ENCODE peak calls at places on chromosomes 11 and 22, in seven cellular contexts. One of them, this sample, is unnamed.

GRCh38 chr11:117087446-117087845 is 10.8 kb downstream of the SIK3 start:
- DNase-seq in lower leg skin: no peak
- DNase-seq in esophagus squamous epithelium: no peak
- DNase-seq in A549: no peak
- DNase-seq in right lobe of liver: no peak
- DNase-seq in IMR-90: no peak
- DNase-seq in transverse colon: no peak
- DNase-seq in this sample: no peak

GRCh38 chr11:6746626-6747025 is 25.1 kb downstream of the OR2AG2 start:
- DNase-seq in lower leg skin: no peak
- DNase-seq in esophagus squamous epithelium: no peak
- DNase-seq in A549: no peak
- DNase-seq in right lobe of liver: no peak
- DNase-seq in IMR-90: no peak
- DNase-seq in transverse colon: no peak
- DNase-seq in this sample: no peak

GRCh38 chr11:69443138-69443967 is 38.1 kb upstream of the LINC01488 start:
- DNase-seq in lower leg skin: peak; percentile 97
- DNase-seq in esophagus squamous epithelium: peak; percentile 25
- DNase-seq in A549: peak; percentile 88
- DNase-seq in right lobe of liver: peak; percentile 85
- DNase-seq in IMR-90: peak; percentile 94
- DNase-seq in transverse colon: peak; percentile 89
- DNase-seq in this sample: peak; percentile 65

GRCh38 chr22:44369241-44369652 is 56.5 kb upstream of the SHISAL1 start:
- DNase-seq in lower leg skin: no peak
- DNase-seq in esophagus squamous epithelium: no peak
- DNase-seq in A549: no peak
- DNase-seq in right lobe of liver: peak; percentile 44
- DNase-seq in IMR-90: no peak
- DNase-seq in transverse colon: no peak
- DNase-seq in this sample: no peak

GRCh38 chr22:42585096-42585495 is 29.6 kb downstream of the POLDIP3 start:
- DNase-seq in lower leg skin: no peak
- DNase-seq in esophagus squamous epithelium: no peak
- DNase-seq in A549: no peak
- DNase-seq in right lobe of liver: no peak
- DNase-seq in IMR-90: no peak
- DNase-seq in transverse colon: no peak
- DNase-seq in this sample: no peak

GRCh38 chr11:24093410-24093809 is 403.4 kb upstream of the LUZP2 start:
- DNase-seq in lower leg skin: no peak
- DNase-seq in esophagus squamous epithelium: no peak
- DNase-seq in A549: no peak
- DNase-seq in right lobe of liver: no peak
- DNase-seq in IMR-90: no peak
- DNase-seq in transverse colon: no peak
- DNase-seq in this sample: no peak

GRCh38 chr22:21009638-21010425 is 5.1 kb upstream of the P2RX6 start:
- DNase-seq in lower leg skin: no peak
- DNase-seq in esophagus squamous epithelium: no peak
- DNase-seq in A549: no peak
- DNase-seq in right lobe of liver: no peak
- DNase-seq in IMR-90: peak; percentile 52
- DNase-seq in transverse colon: peak; percentile 35
- DNase-seq in this sample: no peak

GRCh38 chr11:25733777-25734176 is 598.2 kb upstream of the ANO3 start:
- DNase-seq in lower leg skin: no peak
- DNase-seq in esophagus squamous epithelium: no peak
- DNase-seq in A549: no peak
- DNase-seq in right lobe of liver: no peak
- DNase-seq in IMR-90: no peak
- DNase-seq in transverse colon: no peak
- DNase-seq in this sample: no peak

GRCh38 chr11:107102692-107103463 is 84.6 kb upstream of the GUCY1A2 start:
- DNase-seq in lower leg skin: peak; percentile 76
- DNase-seq in esophagus squamous epithelium: no peak
- DNase-seq in A549: no peak
- DNase-seq in right lobe of liver: no peak
- DNase-seq in IMR-90: no peak
- DNase-seq in transverse colon: no peak
- DNase-seq in this sample: no peak

GRCh38 chr22:20031732-20032406 is 11.0 kb downstream of the TANGO2 start:
- DNase-seq in lower leg skin: peak; percentile 89
- DNase-seq in esophagus squamous epithelium: no peak
- DNase-seq in A549: no peak
- DNase-seq in right lobe of liver: no peak
- DNase-seq in IMR-90: no peak
- DNase-seq in transverse colon: peak; percentile 61
- DNase-seq in this sample: no peak

GRCh38 chr11:46876471-46876870 is 30.4 kb upstream of the CKAP5 start:
- DNase-seq in lower leg skin: no peak
- DNase-seq in esophagus squamous epithelium: no peak
- DNase-seq in A549: no peak
- DNase-seq in right lobe of liver: no peak
- DNase-seq in IMR-90: no peak
- DNase-seq in transverse colon: no peak
- DNase-seq in this sample: no peak

GRCh38 chr11:6557761-6558674 is 45.4 kb downstream of the RRP8 start:
- DNase-seq in lower leg skin: no peak
- DNase-seq in esophagus squamous epithelium: no peak
- DNase-seq in A549: no peak
- DNase-seq in right lobe of liver: no peak
- DNase-seq in IMR-90: no peak
- DNase-seq in transverse colon: no peak
- DNase-seq in this sample: peak; percentile 1

GRCh38 chr22:37381489-37381888 is 45.8 kb downstream of the ELFN2 start:
- DNase-seq in lower leg skin: no peak
- DNase-seq in esophagus squamous epithelium: no peak
- DNase-seq in A549: no peak
- DNase-seq in right lobe of liver: no peak
- DNase-seq in IMR-90: peak; percentile 61
- DNase-seq in transverse colon: no peak
- DNase-seq in this sample: no peak

GRCh38 chr11:76337469-76337868 is 43.5 kb downstream of the THAP12 start:
- DNase-seq in lower leg skin: no peak
- DNase-seq in esophagus squamous epithelium: no peak
- DNase-seq in A549: no peak
- DNase-seq in right lobe of liver: no peak
- DNase-seq in IMR-90: no peak
- DNase-seq in transverse colon: no peak
- DNase-seq in this sample: no peak

GRCh38 chr11:45028921-45029680 is 78.4 kb upstream of the TP53I11 start:
- DNase-seq in lower leg skin: no peak
- DNase-seq in esophagus squamous epithelium: no peak
- DNase-seq in A549: no peak
- DNase-seq in right lobe of liver: no peak
- DNase-seq in IMR-90: no peak
- DNase-seq in transverse colon: no peak
- DNase-seq in this sample: no peak

GRCh38 chr11:114296190-114296978 is at the start of gene NNMT:
- DNase-seq in lower leg skin: peak; percentile 94
- DNase-seq in esophagus squamous epithelium: no peak
- DNase-seq in A549: no peak
- DNase-seq in right lobe of liver: peak; percentile 87
- DNase-seq in IMR-90: peak; percentile 97
- DNase-seq in transverse colon: peak; percentile 31
- DNase-seq in this sample: peak; percentile 58

GRCh38 chr11:8717876-8718753 is 35.5 kb downstream of the RPL27A start:
- DNase-seq in lower leg skin: no peak
- DNase-seq in esophagus squamous epithelium: no peak
- DNase-seq in A549: no peak
- DNase-seq in right lobe of liver: peak; percentile 77
- DNase-seq in IMR-90: peak; percentile 97
- DNase-seq in transverse colon: peak; percentile 24
- DNase-seq in this sample: no peak

GRCh38 chr11:8352852-8353505 is 89.3 kb upstream of the LMO1 start:
- DNase-seq in lower leg skin: no peak
- DNase-seq in esophagus squamous epithelium: no peak
- DNase-seq in A549: no peak
- DNase-seq in right lobe of liver: peak; percentile 39
- DNase-seq in IMR-90: no peak
- DNase-seq in transverse colon: no peak
- DNase-seq in this sample: no peak

GRCh38 chr11:32960553-32961164 is 55.0 kb upstream of the DEPDC7 start:
- DNase-seq in lower leg skin: no peak
- DNase-seq in esophagus squamous epithelium: no peak
- DNase-seq in A549: no peak
- DNase-seq in right lobe of liver: no peak
- DNase-seq in IMR-90: peak; percentile 71
- DNase-seq in transverse colon: no peak
- DNase-seq in this sample: no peak

GRCh38 chr11:11406652-11407051 is 53.6 kb upstream of the CSNK2A3 start:
- DNase-seq in lower leg skin: no peak
- DNase-seq in esophagus squamous epithelium: no peak
- DNase-seq in A549: no peak
- DNase-seq in right lobe of liver: no peak
- DNase-seq in IMR-90: no peak
- DNase-seq in transverse colon: no peak
- DNase-seq in this sample: no peak

GRCh38 chr11:61972112-61972795 is 4.8 kb upstream of the FTH1 start:
- DNase-seq in lower leg skin: peak; percentile 72
- DNase-seq in esophagus squamous epithelium: no peak
- DNase-seq in A549: no peak
- DNase-seq in right lobe of liver: no peak
- DNase-seq in IMR-90: no peak
- DNase-seq in transverse colon: no peak
- DNase-seq in this sample: no peak

GRCh38 chr22:38901111-38901641 is 29.2 kb upstream of the CBX6 start:
- DNase-seq in lower leg skin: no peak
- DNase-seq in esophagus squamous epithelium: no peak
- DNase-seq in A549: no peak
- DNase-seq in right lobe of liver: no peak
- DNase-seq in IMR-90: no peak
- DNase-seq in transverse colon: no peak
- DNase-seq in this sample: no peak

GRCh38 chr22:46074771-46075551 is 75.4 kb upstream of the PPARA start:
- DNase-seq in lower leg skin: peak; percentile 86
- DNase-seq in esophagus squamous epithelium: no peak
- DNase-seq in A549: no peak
- DNase-seq in right lobe of liver: peak; percentile 53
- DNase-seq in IMR-90: no peak
- DNase-seq in transverse colon: peak; percentile 35
- DNase-seq in this sample: peak; percentile 7
- TF ChIP-seq POLR2A in lower leg skin: no peak
- TF ChIP-seq POLR2A in esophagus squamous epithelium: peak; percentile 16
- TF ChIP-seq POLR2A in A549: no peak
- TF ChIP-seq POLR2A in right lobe of liver: no peak
- TF ChIP-seq POLR2A in IMR-90: no peak
- TF ChIP-seq POLR2A in transverse colon: no peak
- TF ChIP-seq POLR2A in this sample: no peak

DNA sequence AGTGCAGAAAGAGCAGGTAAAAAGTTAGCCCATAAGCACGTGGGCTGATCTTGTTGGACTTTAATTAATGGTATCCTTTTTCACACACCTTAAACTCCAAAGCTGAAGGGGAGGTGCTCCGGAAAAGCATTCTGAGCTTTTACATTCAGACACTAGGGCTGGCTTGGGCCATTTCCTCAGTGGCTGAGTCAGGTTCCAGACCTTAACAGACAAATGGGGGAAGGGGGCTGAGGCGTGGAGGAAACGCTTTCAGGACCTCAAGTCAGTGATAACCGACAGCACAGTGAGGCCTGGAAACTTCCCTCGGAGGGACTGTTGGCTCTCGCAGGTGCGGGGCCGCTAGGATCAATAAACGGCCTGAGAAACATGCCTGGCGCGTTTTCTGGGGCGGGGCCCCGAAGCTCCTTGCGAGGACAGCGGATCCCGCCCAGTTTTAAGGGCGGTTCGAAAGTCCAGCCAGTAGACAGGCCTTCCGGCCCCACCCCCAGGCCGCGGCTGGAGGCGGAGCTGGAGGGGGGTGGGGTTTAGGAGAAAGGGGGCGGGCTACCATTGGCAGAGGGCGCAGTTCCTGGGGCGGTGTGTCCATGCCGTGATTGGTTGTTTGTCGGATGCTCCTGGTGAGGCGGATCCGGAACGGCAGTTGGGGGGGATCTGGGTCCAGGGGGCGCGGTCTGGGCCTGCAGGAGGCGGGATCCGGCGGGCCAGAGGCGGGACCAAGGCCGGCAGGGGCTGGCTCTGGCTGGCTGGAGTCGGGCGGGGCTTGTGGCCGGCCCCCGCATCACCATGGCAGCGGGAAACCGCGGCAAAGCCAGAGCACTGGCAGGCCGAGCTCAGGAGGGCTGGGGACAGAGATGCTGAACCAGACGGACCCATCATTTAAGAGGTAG is 8.0 kb downstream of the C11orf52 start:
- DNase-seq in lower leg skin: peak; percentile 99
- DNase-seq in esophagus squamous epithelium: peak; percentile 98
- DNase-seq in A549: peak; percentile 85
- DNase-seq in right lobe of liver: peak; percentile 98
- DNase-seq in IMR-90: peak; percentile 96
- DNase-seq in transverse colon: peak; percentile 97
- DNase-seq in this sample: peak; percentile 94
- TF ChIP-seq POLR2A in lower leg skin: no peak
- TF ChIP-seq POLR2A in esophagus squamous epithelium: peak; percentile 61
- TF ChIP-seq POLR2A in A549: peak; percentile 63
- TF ChIP-seq POLR2A in right lobe of liver: peak; percentile 29
- TF ChIP-seq POLR2A in IMR-90: peak; percentile 74
- TF ChIP-seq POLR2A in transverse colon: peak; percentile 56
- TF ChIP-seq POLR2A in this sample: peak; percentile 80

DNA sequence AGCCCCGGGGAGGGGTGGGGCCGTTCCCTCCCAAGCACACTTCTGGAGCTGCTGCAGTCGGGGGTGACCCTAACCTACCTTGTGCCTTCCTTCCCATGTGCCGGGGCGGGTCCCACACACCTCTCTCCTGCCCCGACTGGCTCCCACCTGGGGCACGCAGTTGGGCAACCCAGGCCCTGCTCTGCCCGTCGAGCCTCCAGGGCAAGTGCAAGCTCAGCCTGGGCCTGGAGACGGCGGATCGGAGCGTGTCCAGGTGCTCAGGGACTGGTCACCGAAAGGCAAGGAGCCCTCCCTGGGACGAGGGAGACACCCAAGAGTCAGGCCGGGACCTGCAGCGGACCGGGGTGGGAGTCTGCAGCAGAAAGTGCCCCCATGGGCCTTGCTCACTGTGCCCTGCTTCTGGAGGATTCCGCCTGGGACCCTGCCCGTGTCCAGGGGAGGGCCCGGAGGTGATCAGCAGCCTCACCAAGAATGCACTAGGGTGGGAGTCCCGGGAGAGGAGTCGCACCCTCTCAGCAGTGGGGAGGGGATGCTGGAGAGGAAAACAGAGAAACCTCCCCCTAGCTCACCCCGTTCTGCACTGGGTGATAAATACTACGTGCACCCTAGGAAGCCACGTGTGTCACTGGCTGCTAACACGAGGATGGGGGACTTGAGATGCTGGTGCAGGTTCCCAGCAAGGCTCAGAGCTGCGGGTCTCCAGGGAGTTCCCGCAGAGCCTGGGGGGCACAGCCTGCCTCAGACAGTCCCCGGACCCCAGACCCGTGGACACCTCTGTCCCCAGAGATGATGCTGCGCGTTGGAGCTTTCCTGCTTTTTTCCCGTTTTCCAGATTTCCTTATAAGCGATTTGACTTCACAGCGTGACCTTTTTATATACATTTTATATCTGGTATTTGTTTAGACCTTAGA is 5.2 kb upstream of the GATD1 start:
- DNase-seq in lower leg skin: no peak
- DNase-seq in esophagus squamous epithelium: no peak
- DNase-seq in A549: no peak
- DNase-seq in right lobe of liver: no peak
- DNase-seq in IMR-90: no peak
- DNase-seq in transverse colon: no peak
- DNase-seq in this sample: no peak
- TF ChIP-seq POLR2A in lower leg skin: no peak
- TF ChIP-seq POLR2A in esophagus squamous epithelium: no peak
- TF ChIP-seq POLR2A in A549: no peak
- TF ChIP-seq POLR2A in right lobe of liver: no peak
- TF ChIP-seq POLR2A in IMR-90: no peak
- TF ChIP-seq POLR2A in transverse colon: no peak
- TF ChIP-seq POLR2A in this sample: no peak

GRCh38 chr11:125327494-125328130 is 163.1 kb downstream of the PKNOX2 start:
- DNase-seq in lower leg skin: peak; percentile 73
- DNase-seq in esophagus squamous epithelium: no peak
- DNase-seq in A549: no peak
- DNase-seq in right lobe of liver: no peak
- DNase-seq in IMR-90: no peak
- DNase-seq in transverse colon: no peak
- DNase-seq in this sample: no peak
- TF ChIP-seq POLR2A in lower leg skin: no peak
- TF ChIP-seq POLR2A in esophagus squamous epithelium: no peak
- TF ChIP-seq POLR2A in A549: no peak
- TF ChIP-seq POLR2A in right lobe of liver: no peak
- TF ChIP-seq POLR2A in IMR-90: no peak
- TF ChIP-seq POLR2A in transverse colon: no peak
- TF ChIP-seq POLR2A in this sample: no peak